ENCODE peak calls at places on chromosomes 6 and 20, in eight cellular contexts. C is PC-3, P is HCT116, G is mesenchymal stem cell, A is GM23248, U is neuronal stem cell, K is endothelial cell of umbilical vein, I is IMR-90. Y is an unnamed sample.

GRCh38 chr6:156778615-156779205 is 1.5 kb downstream of the ARID1B start:
- DNase-seq in C (peak; percentile 16), I (no peak), A (peak; percentile 64), P (no peak), U (peak; percentile 41), K (peak; percentile 43), G (peak; percentile 46), Y (peak; percentile 55)

GRCh38 chr20:17693534-17694001 is 6.2 kb upstream of the BANF2 start:
- DNase-seq in G (no peak), I (no peak), K (no peak), C (no peak), A (no peak), P (no peak), U (no peak), Y (no peak)

GRCh38 chr20:61019322-61019721 is 232.7 kb upstream of the CDH4 start:
- DNase-seq in U (no peak), G (no peak), I (no peak), C (no peak), P (no peak), K (no peak), A (no peak), Y (no peak)

GRCh38 chr6:91097316-91097878 is 510.5 kb upstream of the MAP3K7 start:
- DNase-seq in U (no peak), P (no peak), G (no peak), K (no peak), I (no peak), A (no peak), C (no peak), Y (no peak)

GRCh38 chr20:6562111-6562510 is 205.4 kb upstream of the BMP2 start:
- DNase-seq in K (peak; percentile 99), A (peak; percentile 68), C (peak; percentile 70), U (no peak), G (peak; percentile 28), I (peak; percentile 88), P (no peak), Y (peak; percentile 78)

GRCh38 chr20:57438552-57438951 is 47.4 kb downstream of the RBM38 start:
- DNase-seq in G (no peak), A (no peak), I (no peak), K (no peak), P (no peak), C (no peak), U (no peak), Y (no peak)

GRCh38 chr20:44447827-44448419 is 27.8 kb upstream of the TTPAL start:
- DNase-seq in G (no peak), A (no peak), C (no peak), I (no peak), P (no peak), U (no peak), K (no peak), Y (no peak)

GRCh38 chr6:147855823-147856222 is 347.3 kb downstream of the SAMD5 start:
- DNase-seq in C (no peak), G (no peak), I (peak; percentile 36), K (no peak), A (no peak), P (no peak), U (no peak), Y (no peak)

GRCh38 chr20:6265204-6265904 is 142.5 kb upstream of the FERMT1 start:
- DNase-seq in C (peak; percentile 72), P (peak; percentile 7), A (peak; percentile 71), K (peak; percentile 82), G (peak; percentile 76), I (peak; percentile 73), U (no peak), Y (peak; percentile 67)

GRCh38 chr6:38131527-38131965 is 312.0 kb downstream of the ZFAND3 start:
- DNase-seq in P (no peak), K (no peak), A (peak; percentile 96), I (peak; percentile 99), G (peak; percentile 94), C (peak; percentile 26), U (no peak), Y (peak; percentile 94)

GRCh38 chr20:20664795-20665194 is 47.6 kb downstream of the RALGAPA2 start:
- DNase-seq in K (peak; percentile 77), A (peak; percentile 3), P (peak; percentile 18), G (peak; percentile 11), C (peak; percentile 56), U (peak; percentile 12), I (no peak), Y (peak; percentile 6)

GRCh38 chr20:63529861-63530787 is 7.1 kb downstream of the PTK6 start:
- DNase-seq in A (no peak), U (no peak), C (no peak), P (no peak), G (no peak), I (no peak), K (no peak), Y (no peak)

GRCh38 chr6:35025241-35026188 is 115.6 kb downstream of the TCP11 start:
- DNase-seq in K (peak; percentile 29), A (peak; percentile 46), C (peak; percentile 42), U (no peak), I (no peak), G (no peak), P (no peak), Y (peak; percentile 28)

GRCh38 chr20:16147221-16147620 is 426.0 kb downstream of the KIF16B start:
- DNase-seq in I (no peak), P (no peak), G (no peak), C (no peak), A (no peak), U (no peak), K (no peak), Y (no peak)

GRCh38 chr6:143149771-143150170 is 89.1 kb downstream of the AIG1 start:
- DNase-seq in K (no peak), A (peak; percentile 91), C (no peak), U (no peak), P (no peak), I (peak; percentile 52), G (no peak), Y (peak; percentile 27)

GRCh38 chr6:167471548-167471930 is 146.7 kb downstream of the TTLL2 start:
- DNase-seq in I (no peak), P (no peak), U (no peak), C (no peak), A (no peak), K (no peak), G (no peak), Y (no peak)
- H3K9me3 ChIP-seq in I (peaks cover 48% of the 10 kb centered on the region), P (no peaks in the 10 kb centered on the region), U (no peaks in the 10 kb centered on the region), C (no peaks in the 10 kb centered on the region), A (no peaks in the 10 kb centered on the region), K (no peaks in the 10 kb centered on the region), G (no peaks in the 10 kb centered on the region), Y (no peaks in the 10 kb centered on the region)

GRCh38 chr6:3751019-3751729 is at the start of gene PXDC1:
- DNase-seq in G (peak; percentile 26), A (peak; percentile 67), U (peak; percentile 31), I (no peak), K (peak; percentile 28), P (no peak), C (peak; percentile 23), Y (no peak)

GRCh38 chr6:3749390-3749978 is 2.0 kb downstream of the PXDC1 start:
- DNase-seq in K (peak; percentile 46), C (peak; percentile 63), U (no peak), P (no peak), G (no peak), A (no peak), I (no peak), Y (peak; percentile 13)

GRCh38 chr6:3750324-3751018 is 1.0 kb downstream of the PXDC1 start:
- DNase-seq in G (peak; percentile 77), K (peak; percentile 70), C (peak; percentile 57), I (peak; percentile 72), A (peak; percentile 91), U (peak; percentile 31), P (no peak), Y (peak; percentile 92)

GRCh38 chr6:3748726-3749389 is 2.7 kb downstream of the PXDC1 start:
- DNase-seq in G (peak; percentile 26), A (no peak), K (no peak), C (no peak), I (peak; percentile 61), U (no peak), P (no peak), Y (peak; percentile 35)

DNA sequence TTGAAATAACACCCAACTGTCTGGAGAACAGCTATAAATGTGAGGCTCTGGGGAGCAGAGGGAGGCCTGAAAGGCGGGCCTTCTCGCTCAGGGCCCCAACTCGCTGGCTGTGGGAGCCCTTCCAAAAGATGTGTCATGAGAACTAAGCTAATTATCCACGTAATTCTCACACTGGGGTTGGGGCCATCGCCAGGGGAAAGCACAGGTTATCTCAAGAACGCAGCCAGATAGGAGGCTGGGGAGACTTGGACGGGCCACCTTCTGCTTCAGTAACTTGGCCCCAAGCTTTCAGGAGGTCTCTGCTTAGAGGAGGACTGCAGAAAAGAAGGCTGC is 1.6 kb downstream of the PXDC1 start:
- DNase-seq in I (peak; percentile 74), K (peak; percentile 79), A (peak; percentile 91), U (no peak), G (peak; percentile 68), C (peak; percentile 53), P (no peak), Y (peak; percentile 75)
- H3K9ac ChIP-seq in I (peak overlapping the region; percentile 75), K (peak overlapping the region; percentile 100), A (peak overlapping the region; percentile 99), U (no peak overlapping the region), G (peak overlapping the region; percentile 97), C (peak overlapping the region; percentile 86), P (peak overlapping the region; percentile 68), Y (peak overlapping the region; percentile 92)

GRCh38 chr6:26122793-26123674 is 35.8 kb downstream of the HFE start:
- DNase-seq in G (peak; percentile 98), I (peak; percentile 99), A (peak; percentile 94), C (peak; percentile 99), U (peak; percentile 88), P (peak; percentile 99), K (peak; percentile 97), Y (peak; percentile 98)

GRCh38 chr6:26123675-26124549 is 36.7 kb downstream of the HFE start:
- DNase-seq in C (peak; percentile 99), A (peak; percentile 98), G (peak; percentile 100), I (peak; percentile 100), P (peak; percentile 99), U (peak; percentile 92), K (peak; percentile 98), Y (peak; percentile 98)

GRCh38 chr6:26121141-26122004 is 34.1 kb downstream of the HFE start:
- DNase-seq in K (no peak), G (peak; percentile 69), I (peak; percentile 81), P (peak; percentile 45), U (no peak), C (peak; percentile 74), A (peak; percentile 15), Y (no peak)

GRCh38 chr6:26122005-26122388 is 34.8 kb downstream of the HFE start:
- DNase-seq in I (no peak), U (no peak), C (no peak), G (peak; percentile 15), P (no peak), A (no peak), K (no peak), Y (no peak)

GRCh38 chr6:26122402-26122792 is 35.2 kb downstream of the HFE start:
- DNase-seq in K (no peak), U (no peak), C (peak; percentile 41), I (no peak), G (peak; percentile 85), A (peak; percentile 46), P (no peak), Y (no peak)
- H3K4me3 ChIP-seq in K (no peak overlapping the region), U (peak overlapping the region; percentile 91), C (peak overlapping the region; percentile 96), I (peak overlapping the region; percentile 54), G (peak overlapping the region; percentile 100), A (peak overlapping the region; percentile 99), P (peak overlapping the region; percentile 70), Y (peak overlapping the region; percentile 98)

DNA sequence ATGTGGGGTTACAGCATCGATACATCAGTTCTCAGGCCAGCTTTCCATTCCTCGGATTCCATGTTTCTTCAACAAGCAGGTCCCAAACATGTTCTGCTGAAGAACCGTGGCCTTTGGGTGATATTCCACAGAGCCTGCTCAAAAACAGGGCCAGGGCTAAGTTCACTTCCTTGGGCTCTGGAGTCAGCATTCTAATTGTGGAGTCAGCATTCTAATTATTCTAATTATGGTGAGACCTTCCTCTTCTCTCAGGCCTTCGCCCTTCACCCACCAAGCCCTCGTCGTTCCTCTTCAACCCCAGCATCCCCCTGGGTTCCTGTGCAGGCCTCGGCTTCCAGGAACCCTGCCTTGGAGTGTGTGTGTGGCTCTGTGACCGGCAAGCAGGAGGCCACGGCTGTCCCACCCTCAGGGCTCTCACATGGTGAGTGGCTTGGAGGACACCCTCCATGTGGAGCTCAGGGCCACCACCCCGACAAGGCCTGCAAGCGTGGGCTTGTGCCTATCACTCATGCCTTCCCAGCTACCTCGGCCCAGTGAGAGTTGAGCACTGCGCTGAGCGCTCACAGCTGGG is 76.8 kb downstream of the DACT2 start:
- DNase-seq in K (no peak), A (no peak), C (no peak), U (no peak), P (no peak), G (no peak), I (no peak), Y (no peak)
- H3K9me3 ChIP-seq in K (no peaks in the 10 kb centered on the region), A (no peaks in the 10 kb centered on the region), C (no peaks in the 10 kb centered on the region), U (no peaks in the 10 kb centered on the region), P (no peaks in the 10 kb centered on the region), G (no peaks in the 10 kb centered on the region), I (peaks cover 27% of the 10 kb centered on the region), Y (no peaks in the 10 kb centered on the region)